ENCODE peak calls at places on chromosome 22, in ten cellular contexts. K is CD8-positive, alpha-beta T cell; P is mucosa of descending colon; R is mesenchymal stem cell; A is OCI-LY7; F is esophagus muscularis mucosa; X is CD4-positive, CD25-positive, alpha-beta regulatory T cell; C is mammary epithelial cell; J is GM23248; N is heart left ventricle. M is an unnamed sample.
A peak's percentile ranks its signal among the peaks of the same experiment; 100 is the strongest.

GRCh38 chr22:40224702-40225101 is 47.0 kb downstream of the TNRC6B start:
- DNase-seq in J (no peak), K (peak; percentile 35), N (no peak), F (no peak), P (no peak), R (no peak), X (no peak), A (no peak), C (no peak), M (no peak)

GRCh38 chr22:43511276-43511910 is 99.6 kb downstream of the MPPED1 start:
- DNase-seq in X (no peak), J (no peak), N (no peak), C (peak; percentile 62), P (no peak), F (no peak), K (no peak), R (no peak), A (no peak), M (no peak)

GRCh38 chr22:22243033-22243680 is 1.4 kb upstream of the VPREB1 start:
- DNase-seq in F (peak; percentile 72), A (peak; percentile 32), N (no peak), K (no peak), X (no peak), J (no peak), C (no peak), P (no peak), R (no peak), M (no peak)

GRCh38 chr22:40051322-40051721 is 56.6 kb downstream of the FAM83F start:
- DNase-seq in P (no peak), K (no peak), C (no peak), X (no peak), R (peak; percentile 19), N (no peak), J (no peak), F (no peak), A (peak; percentile 64), M (peak; percentile 20)

GRCh38 chr22:32990187-32990586 is 68.0 kb downstream of the SYN3 start:
- DNase-seq in J (no peak), N (no peak), K (no peak), A (no peak), F (no peak), C (no peak), R (no peak), P (no peak), X (no peak), M (no peak)

GRCh38 chr22:21797444-21798221 is 62.0 kb upstream of the YPEL1 start:
- DNase-seq in J (no peak), F (no peak), P (no peak), R (peak; percentile 65), K (no peak), X (no peak), A (no peak), C (no peak), N (no peak), M (no peak)

GRCh38 chr22:27997538-27997937 is 78.5 kb upstream of the PITPNB start:
- DNase-seq in R (no peak), A (peak; percentile 24), K (no peak), F (no peak), J (peak; percentile 43), X (no peak), C (no peak), P (no peak), N (no peak), M (no peak)

GRCh38 chr22:43821606-43822425 is 9.7 kb upstream of the EFCAB6 start:
- DNase-seq in A (no peak), R (no peak), P (no peak), J (no peak), X (no peak), N (no peak), F (no peak), C (no peak), K (no peak), M (no peak)

GRCh38 chr22:28773461-28773867 is 969 bp downstream of the CCDC117 start:
- DNase-seq in X (peak; percentile 58), K (no peak), A (no peak), J (peak; percentile 63), C (peak; percentile 55), N (no peak), R (peak; percentile 84), F (no peak), P (no peak), M (no peak)

GRCh38 chr22:22386602-22387385 is 121.7 kb downstream of the ZNF280B start:
- DNase-seq in N (no peak), F (peak; percentile 70), R (no peak), P (no peak), A (no peak), K (no peak), X (no peak), J (no peak), C (no peak), M (peak; percentile 63)

GRCh38 chr22:19520007-19520406 is 4.2 kb downstream of the CLDN5 start:
- DNase-seq in X (no peak), K (no peak), F (no peak), R (no peak), J (no peak), N (no peak), P (no peak), A (no peak), C (no peak), M (no peak)

GRCh38 chr22:43431821-43432554 is 20.2 kb downstream of the MPPED1 start:
- DNase-seq in K (no peak), J (no peak), P (no peak), R (no peak), A (no peak), N (no peak), X (no peak), F (no peak), C (no peak), M (no peak)

GRCh38 chr22:47795477-47796127 is 1033.2 kb downstream of the TBC1D22A start:
- DNase-seq in C (no peak), P (no peak), F (peak; percentile 77), R (no peak), A (no peak), K (no peak), J (no peak), X (no peak), N (no peak), M (no peak)

GRCh38 chr22:43642319-43642718 is 169.8 kb downstream of the EFCAB6 start:
- DNase-seq in F (no peak), C (no peak), N (no peak), J (no peak), P (no peak), A (no peak), X (no peak), K (no peak), R (no peak), M (no peak)

GRCh38 chr22:29780781-29781676 is 13.9 kb downstream of the UQCR10 start:
- DNase-seq in J (peak; percentile 93), F (no peak), N (no peak), R (peak; percentile 58), C (peak; percentile 76), K (no peak), A (no peak), X (no peak), P (no peak), M (peak; percentile 69)

GRCh38 chr22:37260939-37261338 is 16.9 kb upstream of the RAC2 start:
- DNase-seq in P (no peak), K (peak; percentile 44), X (peak; percentile 67), F (no peak), R (peak; percentile 69), A (peak; percentile 78), C (peak; percentile 35), N (peak; percentile 59), J (peak; percentile 78), M (peak; percentile 22)

GRCh38 chr22:37427128-37427710 is at the start of gene ELFN2:
- DNase-seq in R (peak; percentile 49), X (no peak), K (no peak), N (peak; percentile 56), C (no peak), A (no peak), F (no peak), P (no peak), J (peak; percentile 50), M (no peak)

GRCh38 chr22:20796731-20797130 is 22.8 kb downstream of the SERPIND1 start:
- DNase-seq in F (no peak), C (no peak), K (no peak), A (no peak), P (no peak), X (no peak), J (no peak), N (no peak), R (no peak), M (no peak)
- H3K36me3 ChIP-seq in F (peaks cover 96% of the 10 kb centered on the region), C (peaks cover 13% of the 10 kb centered on the region), K (peaks cover 75% of the 10 kb centered on the region), A (peaks cover 71% of the 10 kb centered on the region), P (peaks cover 5% of the 10 kb centered on the region), X (peaks cover 84% of the 10 kb centered on the region), J (peaks cover 18% of the 10 kb centered on the region), N (peaks cover 99% of the 10 kb centered on the region), R (peaks cover 80% of the 10 kb centered on the region), M (peaks cover 33% of the 10 kb centered on the region)

GRCh38 chr22:50522208-50522805 is 3.1 kb downstream of the SCO2 start:
- DNase-seq in J (no peak), C (no peak), N (no peak), P (peak; percentile 47), A (no peak), X (no peak), F (no peak), R (no peak), K (no peak), M (no peak)
- H3K36me3 ChIP-seq in J (peaks cover 6% of the 10 kb centered on the region), C (peaks cover 12% of the 10 kb centered on the region), N (peaks cover 77% of the 10 kb centered on the region), P (peaks cover 7% of the 10 kb centered on the region), A (peaks cover 78% of the 10 kb centered on the region), X (peaks cover 39% of the 10 kb centered on the region), F (peaks cover 69% of the 10 kb centered on the region), R (peaks cover 57% of the 10 kb centered on the region), K (peaks cover 43% of the 10 kb centered on the region), M (peaks cover 66% of the 10 kb centered on the region)

GRCh38 chr22:31337178-31337577 is 9.0 kb downstream of the PATZ1 start:
- DNase-seq in X (peak; percentile 30), A (no peak), F (no peak), N (no peak), K (no peak), P (no peak), C (peak; percentile 72), J (peak; percentile 24), R (no peak), M (no peak)
- H3K36me3 ChIP-seq in X (peaks cover 92% of the 10 kb centered on the region), A (peaks cover 96% of the 10 kb centered on the region), F (peaks cover 96% of the 10 kb centered on the region), N (peaks cover 95% of the 10 kb centered on the region), K (peaks cover 80% of the 10 kb centered on the region), P (no peaks in the 10 kb centered on the region), C (no peaks in the 10 kb centered on the region), J (peaks cover 4% of the 10 kb centered on the region), R (peaks cover 69% of the 10 kb centered on the region), M (peaks cover 50% of the 10 kb centered on the region)

GRCh38 chr22:41230399-41230785 is 10.3 kb downstream of the CHADL start:
- DNase-seq in P (no peak), R (no peak), A (no peak), J (no peak), N (no peak), F (no peak), K (no peak), X (no peak), C (no peak), M (no peak)

GRCh38 chr22:41229730-41230398 is 10.9 kb downstream of the CHADL start:
- DNase-seq in R (no peak), F (no peak), A (no peak), X (no peak), P (no peak), N (peak; percentile 81), K (no peak), J (no peak), C (no peak), M (no peak)

GRCh38 chr22:41223535-41223934 is 17.2 kb downstream of the CHADL start:
- DNase-seq in N (no peak), C (no peak), F (no peak), J (no peak), A (no peak), X (no peak), P (no peak), R (no peak), K (no peak), M (no peak)

GRCh38 chr22:41229215-41229614 is 11.5 kb downstream of the CHADL start:
- DNase-seq in A (no peak), X (no peak), K (no peak), N (no peak), C (no peak), R (no peak), J (no peak), P (no peak), F (no peak), M (no peak)

GRCh38 chr22:41226728-41227655 is 13.7 kb downstream of the CHADL start:
- DNase-seq in P (no peak), X (no peak), A (no peak), C (no peak), N (peak; percentile 70), K (no peak), F (no peak), J (no peak), R (no peak), M (no peak)
- H3K36me3 ChIP-seq in P (no peaks in the 10 kb centered on the region), X (peaks cover 64% of the 10 kb centered on the region), A (peaks cover 48% of the 10 kb centered on the region), C (peaks cover 9% of the 10 kb centered on the region), N (peaks cover 68% of the 10 kb centered on the region), K (peaks cover 52% of the 10 kb centered on the region), F (peaks cover 65% of the 10 kb centered on the region), J (no peaks in the 10 kb centered on the region), R (peaks cover 83% of the 10 kb centered on the region), M (peaks cover 4% of the 10 kb centered on the region)